ENCODE peak calls at places on chromosomes 2 and 18, in four cellular contexts. W is SK-N-SH, P is K562, A is HCT116. C is an unnamed sample.

GRCh38 chr2:170235860-170236638 is 58.1 kb downstream of the MYO3B start:
- DNase-seq in W (peak; percentile 61), P (peak; percentile 85), A (peak; percentile 60), C (peak; percentile 14)

GRCh38 chr18:54269924-54270844 is 867 bp downstream of the POLI start:
- DNase-seq in W (peak; percentile 65), P (no peak), A (peak; percentile 68), C (peak; percentile 63)

GRCh38 chr2:158664987-158665386 is 130.1 kb upstream of the DAPL1 start:
- DNase-seq in W (no peak), P (no peak), A (no peak), C (no peak)

GRCh38 chr2:54966165-54966819 is 84.0 kb downstream of the RTN4 start:
- DNase-seq in W (no peak), P (no peak), A (no peak), C (no peak)

GRCh38 chr2:240418311-240418710 is 17.2 kb upstream of the GPC1 start:
- DNase-seq in W (no peak), P (no peak), A (no peak), C (no peak)

GRCh38 chr2:20560891-20561702 is 89.8 kb downstream of the HS1BP3 start:
- DNase-seq in W (no peak), P (no peak), A (no peak), C (no peak)

GRCh38 chr2:223494987-223495386 is 107.2 kb downstream of the SCG2 start:
- DNase-seq in W (no peak), P (no peak), A (no peak), C (no peak)

GRCh38 chr2:184370954-184371353 is 227.4 kb upstream of the ZNF804A start:
- DNase-seq in W (no peak), P (no peak), A (no peak), C (no peak)

GRCh38 chr2:121282800-121283382 is 2.1 kb downstream of the TFCP2L1 start:
- DNase-seq in W (no peak), P (no peak), A (no peak), C (no peak)

GRCh38 chr2:174979996-174980395 is 25.2 kb downstream of the CHN1 start:
- DNase-seq in W (no peak), P (no peak), A (no peak), C (no peak)

GRCh38 chr18:74942319-74942910 is 266.5 kb downstream of the PTGR3 start:
- DNase-seq in W (no peak), P (no peak), A (no peak), C (no peak)

GRCh38 chr2:43714164-43714563 is 37.9 kb upstream of the C1GALT1C1L start:
- DNase-seq in W (no peak), P (no peak), A (no peak), C (no peak)

GRCh38 chr2:145644820-145645302 is 1124.9 kb upstream of the ZEB2 start:
- DNase-seq in W (no peak), P (no peak), A (no peak), C (no peak)

GRCh38 chr18:48786621-48787522 is 163.9 kb downstream of the SMAD7 start:
- DNase-seq in W (no peak), P (no peak), A (no peak), C (no peak)

GRCh38 chr2:42117923-42118758 is 51.0 kb upstream of the EML4 start:
- DNase-seq in W (no peak), P (no peak), A (no peak), C (no peak)

GRCh38 chr2:162090109-162090508 is 16.1 kb upstream of the DPP4 start:
- DNase-seq in W (no peak), P (no peak), A (no peak), C (no peak)

GRCh38 chr2:223222397-223222796 is 170.4 kb downstream of the KCNE4 start:
- DNase-seq in W (no peak), P (no peak), A (no peak), C (no peak)

GRCh38 chr2:104890670-104891069 is 36.8 kb downstream of the POU3F3 start:
- DNase-seq in W (no peak), P (no peak), A (no peak), C (no peak)

GRCh38 chr2:83054751-83055150 is 1404.3 kb downstream of the SUCLG1 start:
- DNase-seq in W (no peak), P (no peak), A (no peak), C (no peak)

GRCh38 chr2:31125918-31126695 is 12.1 kb downstream of the GALNT14 start:
- DNase-seq in W (no peak), P (no peak), A (no peak), C (no peak)

GRCh38 chr18:13260927-13261471 is 42.4 kb downstream of the LDLRAD4 start:
- DNase-seq in W (no peak), P (no peak), A (no peak), C (no peak)

GRCh38 chr2:46645681-46646162 is 166.4 kb downstream of the TMEM247 start:
- DNase-seq in W (no peak), P (no peak), A (no peak), C (no peak)

GRCh38 chr2:227310756-227311110 is 14.3 kb upstream of the MFF start:
- DNase-seq in W (no peak), P (no peak), A (peak; percentile 28), C (no peak)

GRCh38 chr2:164992818-164993217 is 37.5 kb upstream of the SLC38A11 start:
- DNase-seq in W (peak; percentile 45), P (peak; percentile 16), A (peak; percentile 58), C (no peak)

GRCh38 chr18:38539373-38539772 is 973.8 kb upstream of the CELF4 start:
- DNase-seq in W (no peak), P (no peak), A (no peak), C (no peak)

GRCh38 chr2:39685135-39685534 is 19.4 kb downstream of the TMEM178A start:
- DNase-seq in W (no peak), P (no peak), A (no peak), C (no peak)

GRCh38 chr18:55384551-55385275 is 203.3 kb downstream of the TCF4 start:
- DNase-seq in W (peak; percentile 15), P (peak; percentile 51), A (no peak), C (peak; percentile 57)

GRCh38 chr18:55386545-55386944 is 201.4 kb downstream of the TCF4 start:
- DNase-seq in W (peak; percentile 4), P (peak; percentile 43), A (no peak), C (no peak)

GRCh38 chr18:55387139-55387984 is 200.6 kb downstream of the TCF4 start:
- DNase-seq in W (no peak), P (peak; percentile 11), A (no peak), C (no peak)

GRCh38 chr18:55384115-55384514 is 203.9 kb downstream of the TCF4 start:
- DNase-seq in W (no peak), P (no peak), A (no peak), C (no peak)

GRCh38 chr18:55385770-55386169 is 202.2 kb downstream of the TCF4 start:
- DNase-seq in W (no peak), P (no peak), A (no peak), C (peak; percentile 5)
- TF ChIP-seq JUND in W (no peak), P (no peak), A (no peak), C (no peak)

DNA sequence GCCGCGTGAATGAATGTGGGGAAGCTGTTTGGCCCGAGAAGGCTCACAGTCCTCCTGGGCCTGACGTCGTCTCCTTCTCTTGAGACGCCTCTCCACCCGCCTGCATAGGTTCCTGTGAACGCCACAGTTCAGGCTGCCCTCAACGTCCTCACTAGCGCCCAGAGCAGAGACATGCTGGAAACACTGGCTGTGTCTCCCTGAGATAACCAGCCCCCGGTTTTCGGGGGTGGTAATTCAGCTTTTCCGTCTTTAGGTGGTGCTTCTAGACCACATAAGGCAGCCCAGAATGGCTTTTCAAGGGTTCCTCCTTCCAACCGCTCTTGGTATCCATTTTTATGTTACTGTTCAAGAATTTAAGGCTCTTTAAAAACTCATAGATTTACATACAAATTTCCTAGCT is 110.4 kb upstream of the PXDN start:
- DNase-seq in W (peak; percentile 95), P (peak; percentile 18), A (no peak), C (peak; percentile 34)
- TF ChIP-seq JUND in W (no peak), P (no peak), A (no peak), C (no peak)

GRCh38 chr2:111055735-111056134 is 65.0 kb upstream of the BCL2L11 start:
- DNase-seq in W (no peak), P (no peak), A (no peak), C (no peak)

GRCh38 chr2:111054791-111055627 is 65.7 kb upstream of the BCL2L11 start:
- DNase-seq in W (no peak), P (no peak), A (no peak), C (no peak)

GRCh38 chr2:111058264-111058663 is 62.5 kb upstream of the BCL2L11 start:
- DNase-seq in W (no peak), P (no peak), A (no peak), C (no peak)

GRCh38 chr2:111057045-111057444 is 63.7 kb upstream of the BCL2L11 start:
- DNase-seq in W (no peak), P (no peak), A (no peak), C (no peak)

GRCh38 chr2:111057721-111058120 is 63.0 kb upstream of the BCL2L11 start:
- DNase-seq in W (no peak), P (no peak), A (no peak), C (no peak)
- TF ChIP-seq JUND in W (no peak), P (no peak), A (no peak), C (no peak)

DNA sequence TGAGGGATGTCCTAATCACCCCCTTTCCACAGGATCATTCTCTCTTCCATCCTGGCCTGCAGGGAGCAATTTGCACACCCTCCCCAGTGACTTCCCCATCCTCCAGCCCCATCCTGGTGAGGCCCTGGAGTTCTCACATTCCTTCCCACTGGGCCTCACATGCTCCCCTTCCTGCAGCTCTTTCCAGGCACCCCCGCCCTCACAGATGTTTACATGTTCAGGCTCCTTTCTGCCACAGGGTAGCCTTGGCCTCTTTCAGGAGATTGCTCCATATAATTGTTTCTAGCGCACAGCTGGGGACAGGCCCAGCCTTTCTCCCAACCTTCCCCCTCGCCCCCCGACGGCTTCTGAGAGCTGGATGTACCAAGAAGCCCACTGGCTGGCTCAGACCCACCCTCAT is 288.4 kb upstream of the TRIB2 start:
- DNase-seq in W (no peak), P (no peak), A (no peak), C (no peak)
- TF ChIP-seq JUND in W (no peak), P (no peak), A (no peak), C (no peak)

GRCh38 chr18:22871809-22872525 is 61.2 kb upstream of the RBBP8 start:
- DNase-seq in W (peak; percentile 34), P (no peak), A (no peak), C (peak; percentile 95)

GRCh38 chr18:22868831-22869230 is 64.3 kb upstream of the RBBP8 start:
- DNase-seq in W (no peak), P (no peak), A (no peak), C (no peak)

DNA sequence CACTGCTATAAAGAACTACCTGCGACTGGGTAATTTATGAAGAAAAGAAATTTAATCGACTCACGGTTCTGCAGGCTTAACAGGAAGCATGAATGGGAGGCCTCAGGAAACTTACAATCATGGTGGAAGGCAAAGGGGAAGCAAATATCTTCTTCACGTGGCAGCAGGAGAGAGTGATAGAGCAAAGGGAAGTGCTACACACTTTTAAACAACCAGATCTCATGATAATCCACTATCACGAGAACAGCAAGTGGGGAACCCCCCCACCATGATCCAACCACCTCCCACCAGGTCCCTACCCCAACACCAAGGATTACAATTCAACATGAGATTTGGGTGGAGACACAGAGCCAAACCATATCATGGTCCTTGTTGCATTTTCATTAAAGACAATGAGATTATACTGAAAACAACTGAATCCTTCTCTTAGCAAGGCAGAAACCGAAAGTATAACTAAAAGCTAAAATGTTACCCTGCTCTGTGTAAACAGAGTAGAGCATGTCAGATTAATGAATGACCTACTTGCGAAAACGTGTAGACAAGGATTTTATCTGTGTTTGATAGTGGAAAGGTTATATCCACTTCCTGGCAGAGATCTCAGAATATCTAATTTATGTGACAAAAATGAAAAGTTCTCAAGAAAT is 60.1 kb upstream of the RBBP8 start:
- DNase-seq in W (no peak), P (no peak), A (no peak), C (no peak)
- TF ChIP-seq JUND in W (no peak), P (no peak), A (no peak), C (no peak)

C was measured in T47D.